ENCODE peak calls at places on chromosomes 4 and X, in seven cellular contexts. One of them, this sample, is unnamed.
A peak's percentile ranks its signal among the peaks of the same experiment; 100 is the strongest.

GRCh38 chr4:118898684-118899138 is 10.1 kb downstream of the SYNPO2 start:
- DNase-seq in mesothelial cell of epicardium: no peak
- DNase-seq in H9: no peak
- DNase-seq in thoracic aorta: no peak
- DNase-seq in endothelial cell: no peak
- DNase-seq in sigmoid colon: peak; percentile 81
- DNase-seq in cardiac muscle cell: peak; percentile 76
- DNase-seq in this sample: no peak

GRCh38 chrX:70826715-70827114 is 81.8 kb downstream of the TEX11 start:
- DNase-seq in mesothelial cell of epicardium: no peak
- DNase-seq in H9: no peak
- DNase-seq in thoracic aorta: no peak
- DNase-seq in endothelial cell: no peak
- DNase-seq in sigmoid colon: no peak
- DNase-seq in cardiac muscle cell: no peak
- DNase-seq in this sample: no peak

GRCh38 chr4:105350859-105351494 is 122.9 kb downstream of the PPA2 start:
- DNase-seq in mesothelial cell of epicardium: no peak
- DNase-seq in H9: no peak
- DNase-seq in thoracic aorta: no peak
- DNase-seq in endothelial cell: no peak
- DNase-seq in sigmoid colon: no peak
- DNase-seq in cardiac muscle cell: no peak
- DNase-seq in this sample: no peak

GRCh38 chrX:56817179-56817578 is 88.1 kb downstream of the NBDY start:
- DNase-seq in mesothelial cell of epicardium: no peak
- DNase-seq in H9: no peak
- DNase-seq in thoracic aorta: no peak
- DNase-seq in endothelial cell: no peak
- DNase-seq in sigmoid colon: no peak
- DNase-seq in cardiac muscle cell: no peak
- DNase-seq in this sample: no peak

GRCh38 chr4:80611366-80611765 is 275.8 kb downstream of the CFAP299 start:
- DNase-seq in mesothelial cell of epicardium: no peak
- DNase-seq in H9: no peak
- DNase-seq in thoracic aorta: no peak
- DNase-seq in endothelial cell: no peak
- DNase-seq in sigmoid colon: no peak
- DNase-seq in cardiac muscle cell: no peak
- DNase-seq in this sample: no peak

GRCh38 chrX:129653985-129654651 is 638 bp downstream of the APLN start:
- DNase-seq in mesothelial cell of epicardium: no peak
- DNase-seq in H9: no peak
- DNase-seq in thoracic aorta: no peak
- DNase-seq in endothelial cell: no peak
- DNase-seq in sigmoid colon: no peak
- DNase-seq in cardiac muscle cell: no peak
- DNase-seq in this sample: peak; percentile 24

GRCh38 chrX:30301203-30301602 is 8.0 kb downstream of the NR0B1 start:
- DNase-seq in mesothelial cell of epicardium: no peak
- DNase-seq in H9: no peak
- DNase-seq in thoracic aorta: no peak
- DNase-seq in endothelial cell: no peak
- DNase-seq in sigmoid colon: no peak
- DNase-seq in cardiac muscle cell: no peak
- DNase-seq in this sample: no peak

GRCh38 chrX:129606918-129607317 is 47.8 kb downstream of the APLN start:
- DNase-seq in mesothelial cell of epicardium: no peak
- DNase-seq in H9: no peak
- DNase-seq in thoracic aorta: no peak
- DNase-seq in endothelial cell: peak; percentile 65
- DNase-seq in sigmoid colon: peak; percentile 72
- DNase-seq in cardiac muscle cell: peak; percentile 71
- DNase-seq in this sample: peak; percentile 64

GRCh38 chrX:109873576-109873975 is 129.3 kb upstream of the TMEM164 start:
- DNase-seq in mesothelial cell of epicardium: no peak
- DNase-seq in H9: no peak
- DNase-seq in thoracic aorta: no peak
- DNase-seq in endothelial cell: no peak
- DNase-seq in sigmoid colon: no peak
- DNase-seq in cardiac muscle cell: no peak
- DNase-seq in this sample: no peak

GRCh38 chrX:152137771-152138387 is 498 bp downstream of the MAGEA10 start:
- DNase-seq in mesothelial cell of epicardium: no peak
- DNase-seq in H9: no peak
- DNase-seq in thoracic aorta: no peak
- DNase-seq in endothelial cell: no peak
- DNase-seq in sigmoid colon: no peak
- DNase-seq in cardiac muscle cell: no peak
- DNase-seq in this sample: no peak

GRCh38 chrX:123830309-123830708 is 29.5 kb upstream of the XIAP start:
- DNase-seq in mesothelial cell of epicardium: no peak
- DNase-seq in H9: no peak
- DNase-seq in thoracic aorta: no peak
- DNase-seq in endothelial cell: no peak
- DNase-seq in sigmoid colon: no peak
- DNase-seq in cardiac muscle cell: no peak
- DNase-seq in this sample: peak; percentile 46

GRCh38 chr4:56372774-56373173 is 14.5 kb downstream of the AASDH start:
- DNase-seq in mesothelial cell of epicardium: no peak
- DNase-seq in H9: no peak
- DNase-seq in thoracic aorta: no peak
- DNase-seq in endothelial cell: no peak
- DNase-seq in sigmoid colon: no peak
- DNase-seq in cardiac muscle cell: no peak
- DNase-seq in this sample: no peak

GRCh38 chr4:106854970-106855369 is 181.1 kb downstream of the DKK2 start:
- DNase-seq in mesothelial cell of epicardium: no peak
- DNase-seq in H9: no peak
- DNase-seq in thoracic aorta: no peak
- DNase-seq in endothelial cell: no peak
- DNase-seq in sigmoid colon: no peak
- DNase-seq in cardiac muscle cell: no peak
- DNase-seq in this sample: no peak

GRCh38 chrX:38594434-38594833 is 33.1 kb downstream of the TSPAN7 start:
- DNase-seq in mesothelial cell of epicardium: no peak
- DNase-seq in H9: no peak
- DNase-seq in thoracic aorta: no peak
- DNase-seq in endothelial cell: no peak
- DNase-seq in sigmoid colon: no peak
- DNase-seq in cardiac muscle cell: no peak
- DNase-seq in this sample: no peak

GRCh38 chrX:132836471-132836870 is 122.0 kb downstream of the HS6ST2 start:
- DNase-seq in mesothelial cell of epicardium: no peak
- DNase-seq in H9: no peak
- DNase-seq in thoracic aorta: no peak
- DNase-seq in endothelial cell: no peak
- DNase-seq in sigmoid colon: no peak
- DNase-seq in cardiac muscle cell: no peak
- DNase-seq in this sample: no peak

GRCh38 chrX:133414399-133415275 is 652 bp downstream of the GPC4 start:
- DNase-seq in mesothelial cell of epicardium: peak; percentile 31
- DNase-seq in H9: no peak
- DNase-seq in thoracic aorta: no peak
- DNase-seq in endothelial cell: peak; percentile 21
- DNase-seq in sigmoid colon: peak; percentile 67
- DNase-seq in cardiac muscle cell: peak; percentile 70
- DNase-seq in this sample: peak; percentile 20

GRCh38 chr4:47054130-47054529 is 22.8 kb downstream of the GABRB1 start:
- DNase-seq in mesothelial cell of epicardium: no peak
- DNase-seq in H9: no peak
- DNase-seq in thoracic aorta: no peak
- DNase-seq in endothelial cell: no peak
- DNase-seq in sigmoid colon: no peak
- DNase-seq in cardiac muscle cell: no peak
- DNase-seq in this sample: no peak

GRCh38 chrX:40465735-40466551 is 114.8 kb upstream of the ATP6AP2 start:
- DNase-seq in mesothelial cell of epicardium: no peak
- DNase-seq in H9: no peak
- DNase-seq in thoracic aorta: no peak
- DNase-seq in endothelial cell: no peak
- DNase-seq in sigmoid colon: no peak
- DNase-seq in cardiac muscle cell: no peak
- DNase-seq in this sample: no peak

GRCh38 chr4:177396352-177396751 is 45.9 kb downstream of the AGA start:
- DNase-seq in mesothelial cell of epicardium: no peak
- DNase-seq in H9: no peak
- DNase-seq in thoracic aorta: no peak
- DNase-seq in endothelial cell: no peak
- DNase-seq in sigmoid colon: no peak
- DNase-seq in cardiac muscle cell: no peak
- DNase-seq in this sample: no peak

GRCh38 chrX:9668537-9668936 is 97.1 kb downstream of the GPR143 start:
- DNase-seq in mesothelial cell of epicardium: no peak
- DNase-seq in H9: no peak
- DNase-seq in thoracic aorta: no peak
- DNase-seq in endothelial cell: no peak
- DNase-seq in sigmoid colon: no peak
- DNase-seq in cardiac muscle cell: no peak
- DNase-seq in this sample: no peak

GRCh38 chr4:151276787-151277557 is at the start of gene PRSS48:
- DNase-seq in mesothelial cell of epicardium: peak; percentile 44
- DNase-seq in H9: peak; percentile 93
- DNase-seq in thoracic aorta: no peak
- DNase-seq in endothelial cell: peak; percentile 88
- DNase-seq in sigmoid colon: peak; percentile 67
- DNase-seq in cardiac muscle cell: peak; percentile 72
- DNase-seq in this sample: peak; percentile 73

GRCh38 chr4:7333801-7334421 is 100.8 kb downstream of the PSAPL1 start:
- DNase-seq in mesothelial cell of epicardium: no peak
- DNase-seq in H9: peak; percentile 50
- DNase-seq in thoracic aorta: no peak
- DNase-seq in endothelial cell: no peak
- DNase-seq in sigmoid colon: no peak
- DNase-seq in cardiac muscle cell: no peak
- DNase-seq in this sample: no peak

GRCh38 chr4:7336732-7337131 is 98.0 kb downstream of the PSAPL1 start:
- DNase-seq in mesothelial cell of epicardium: no peak
- DNase-seq in H9: no peak
- DNase-seq in thoracic aorta: no peak
- DNase-seq in endothelial cell: no peak
- DNase-seq in sigmoid colon: no peak
- DNase-seq in cardiac muscle cell: no peak
- DNase-seq in this sample: no peak

GRCh38 chr4:7336067-7336569 is 98.6 kb downstream of the PSAPL1 start:
- DNase-seq in mesothelial cell of epicardium: no peak
- DNase-seq in H9: no peak
- DNase-seq in thoracic aorta: no peak
- DNase-seq in endothelial cell: no peak
- DNase-seq in sigmoid colon: no peak
- DNase-seq in cardiac muscle cell: no peak
- DNase-seq in this sample: no peak

GRCh38 chr4:7334521-7335275 is 100.0 kb downstream of the PSAPL1 start:
- DNase-seq in mesothelial cell of epicardium: no peak
- DNase-seq in H9: no peak
- DNase-seq in thoracic aorta: no peak
- DNase-seq in endothelial cell: no peak
- DNase-seq in sigmoid colon: no peak
- DNase-seq in cardiac muscle cell: no peak
- DNase-seq in this sample: no peak

GRCh38 chr4:7335363-7336066 is 99.2 kb downstream of the PSAPL1 start:
- DNase-seq in mesothelial cell of epicardium: no peak
- DNase-seq in H9: peak; percentile 89
- DNase-seq in thoracic aorta: no peak
- DNase-seq in endothelial cell: peak; percentile 88
- DNase-seq in sigmoid colon: no peak
- DNase-seq in cardiac muscle cell: peak; percentile 70
- DNase-seq in this sample: peak; percentile 70
- TF ChIP-seq CTCF in mesothelial cell of epicardium: peak; percentile 35
- TF ChIP-seq CTCF in H9: peak; percentile 89
- TF ChIP-seq CTCF in thoracic aorta: peak; percentile 54
- TF ChIP-seq CTCF in endothelial cell: peak; percentile 81
- TF ChIP-seq CTCF in sigmoid colon: peak; percentile 47
- TF ChIP-seq CTCF in cardiac muscle cell: peak; percentile 84
- TF ChIP-seq CTCF in this sample: peak; percentile 54

DNA sequence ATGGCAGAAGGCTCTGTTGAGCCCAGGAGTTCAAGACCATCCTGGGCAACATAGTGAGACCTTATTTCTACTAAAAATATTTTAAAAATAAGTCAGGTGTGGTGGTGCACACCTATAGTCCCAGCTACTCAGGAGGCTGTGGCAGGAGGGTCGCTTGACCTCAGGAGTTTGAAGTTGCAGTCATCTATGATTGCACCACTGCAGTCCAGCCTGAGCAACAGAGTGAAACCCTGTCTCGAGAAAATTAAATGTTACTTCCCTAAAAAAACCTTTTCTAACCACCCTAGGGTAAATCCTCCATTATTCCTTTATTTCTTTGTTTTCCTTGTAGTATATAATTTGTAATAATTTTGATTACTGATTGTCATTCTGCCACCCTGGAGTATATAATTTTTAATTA is 7.9 kb downstream of the FAM200B start:
- DNase-seq in mesothelial cell of epicardium: no peak
- DNase-seq in H9: no peak
- DNase-seq in thoracic aorta: no peak
- DNase-seq in endothelial cell: no peak
- DNase-seq in sigmoid colon: no peak
- DNase-seq in cardiac muscle cell: no peak
- DNase-seq in this sample: no peak
- TF ChIP-seq CTCF in mesothelial cell of epicardium: no peak
- TF ChIP-seq CTCF in H9: no peak
- TF ChIP-seq CTCF in thoracic aorta: no peak
- TF ChIP-seq CTCF in endothelial cell: no peak
- TF ChIP-seq CTCF in sigmoid colon: no peak
- TF ChIP-seq CTCF in cardiac muscle cell: no peak
- TF ChIP-seq CTCF in this sample: no peak

GRCh38 chr4:186948361-186949291 is 225.0 kb upstream of the FAT1 start:
- DNase-seq in mesothelial cell of epicardium: no peak
- DNase-seq in H9: peak; percentile 68
- DNase-seq in thoracic aorta: no peak
- DNase-seq in endothelial cell: peak; percentile 66
- DNase-seq in sigmoid colon: no peak
- DNase-seq in cardiac muscle cell: peak; percentile 37
- DNase-seq in this sample: no peak
- TF ChIP-seq CTCF in mesothelial cell of epicardium: peak; percentile 35
- TF ChIP-seq CTCF in H9: peak; percentile 74
- TF ChIP-seq CTCF in thoracic aorta: no peak
- TF ChIP-seq CTCF in endothelial cell: no peak
- TF ChIP-seq CTCF in sigmoid colon: no peak
- TF ChIP-seq CTCF in cardiac muscle cell: peak; percentile 60
- TF ChIP-seq CTCF in this sample: peak; percentile 20

DNA sequence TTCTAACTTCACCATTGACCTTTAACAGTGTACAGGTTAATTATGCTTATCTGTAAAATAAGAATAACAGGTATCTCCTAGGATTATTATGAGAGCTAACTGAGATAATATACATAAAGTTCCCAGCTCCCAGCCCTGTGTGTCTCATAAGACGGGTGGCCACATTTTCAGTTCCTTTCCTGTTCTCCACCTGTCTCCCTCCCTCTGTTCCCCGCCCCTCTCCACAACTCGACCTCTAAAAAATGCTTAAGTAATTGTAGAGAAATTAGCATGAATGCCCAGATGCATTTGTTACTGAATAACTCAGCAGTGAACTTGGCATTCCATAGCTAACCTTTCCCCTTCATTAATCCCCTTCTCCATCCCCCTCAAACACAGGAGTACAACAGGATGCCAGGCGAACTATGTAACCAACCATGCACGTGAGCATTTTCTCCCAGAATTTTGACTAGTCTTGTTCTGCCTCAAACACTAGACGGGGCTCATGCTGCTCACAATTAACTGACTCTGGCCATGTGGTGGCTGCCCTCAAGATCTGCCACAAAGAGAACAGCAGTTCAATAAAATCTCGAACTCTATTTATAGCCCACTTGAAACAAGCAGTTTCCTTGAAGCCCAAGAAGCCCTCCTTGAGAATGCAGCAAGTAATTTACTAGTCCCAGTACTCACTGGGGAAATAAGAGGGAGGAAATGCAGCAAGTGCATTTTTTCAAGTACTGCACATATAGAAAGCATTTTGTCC is 351.2 kb downstream of the ARHGAP24 start:
- DNase-seq in mesothelial cell of epicardium: no peak
- DNase-seq in H9: peak; percentile 58
- DNase-seq in thoracic aorta: no peak
- DNase-seq in endothelial cell: peak; percentile 11
- DNase-seq in sigmoid colon: no peak
- DNase-seq in cardiac muscle cell: peak; percentile 67
- DNase-seq in this sample: peak; percentile 67
- TF ChIP-seq CTCF in mesothelial cell of epicardium: no peak
- TF ChIP-seq CTCF in H9: no peak
- TF ChIP-seq CTCF in thoracic aorta: peak; percentile 40
- TF ChIP-seq CTCF in endothelial cell: no peak
- TF ChIP-seq CTCF in sigmoid colon: no peak
- TF ChIP-seq CTCF in cardiac muscle cell: no peak
- TF ChIP-seq CTCF in this sample: no peak

This sample was measured in Calu3.